ENCODE peak calls at places on chromosomes 6 and 20, in four cellular contexts. One of them, this sample, is unnamed.

GRCh38 chr6:27168586-27169443 is 78.7 kb upstream of the PRSS16 start:
- DNase-seq in HepG2: no peak
- DNase-seq in K562: no peak
- DNase-seq in HCT116: no peak
- DNase-seq in this sample: no peak

GRCh38 chr20:17594443-17594842 is 24.6 kb downstream of the DSTN start:
- DNase-seq in HepG2: no peak
- DNase-seq in K562: no peak
- DNase-seq in HCT116: no peak
- DNase-seq in this sample: no peak

GRCh38 chr20:54601831-54602515 is 126.6 kb downstream of the DOK5 start:
- DNase-seq in HepG2: no peak
- DNase-seq in K562: no peak
- DNase-seq in HCT116: no peak
- DNase-seq in this sample: no peak

GRCh38 chr6:169008641-169009040 is 245.0 kb downstream of the THBS2 start:
- DNase-seq in HepG2: no peak
- DNase-seq in K562: no peak
- DNase-seq in HCT116: no peak
- DNase-seq in this sample: no peak

GRCh38 chr6:56359201-56359899 is 112.0 kb upstream of the COL21A1 start:
- DNase-seq in HepG2: peak; percentile 74
- DNase-seq in K562: peak; percentile 65
- DNase-seq in HCT116: peak; percentile 72
- DNase-seq in this sample: peak; percentile 50

GRCh38 chr6:118574051-118574865 is 26.2 kb downstream of the PLN start:
- DNase-seq in HepG2: no peak
- DNase-seq in K562: no peak
- DNase-seq in HCT116: no peak
- DNase-seq in this sample: no peak

GRCh38 chr6:96468681-96469224 is 52.9 kb upstream of the UFL1 start:
- DNase-seq in HepG2: no peak
- DNase-seq in K562: no peak
- DNase-seq in HCT116: no peak
- DNase-seq in this sample: no peak

GRCh38 chr20:4217349-4217761 is 202.0 kb upstream of the RNF24 start:
- DNase-seq in HepG2: peak; percentile 55
- DNase-seq in K562: no peak
- DNase-seq in HCT116: no peak
- DNase-seq in this sample: no peak

GRCh38 chr6:25005010-25005409 is 69.2 kb upstream of the RIPOR2 start:
- DNase-seq in HepG2: no peak
- DNase-seq in K562: no peak
- DNase-seq in HCT116: no peak
- DNase-seq in this sample: no peak

GRCh38 chr6:153135681-153136080 is 4.6 kb upstream of the RGS17 start:
- DNase-seq in HepG2: no peak
- DNase-seq in K562: no peak
- DNase-seq in HCT116: no peak
- DNase-seq in this sample: no peak

GRCh38 chr6:113055086-113055485 is 708.0 kb downstream of the RFPL4B start:
- DNase-seq in HepG2: no peak
- DNase-seq in K562: no peak
- DNase-seq in HCT116: no peak
- DNase-seq in this sample: no peak

GRCh38 chr6:56660374-56660730 is 17.7 kb upstream of the DST start:
- DNase-seq in HepG2: no peak
- DNase-seq in K562: no peak
- DNase-seq in HCT116: no peak
- DNase-seq in this sample: no peak

GRCh38 chr6:131255434-131255833 is 120.2 kb downstream of the AKAP7 start:
- DNase-seq in HepG2: no peak
- DNase-seq in K562: no peak
- DNase-seq in HCT116: no peak
- DNase-seq in this sample: no peak

GRCh38 chr6:161446934-161447333 is 173.1 kb upstream of the AGPAT4 start:
- DNase-seq in HepG2: no peak
- DNase-seq in K562: no peak
- DNase-seq in HCT116: no peak
- DNase-seq in this sample: no peak

GRCh38 chr6:34709386-34709785 is 12.8 kb upstream of the ILRUN start:
- DNase-seq in HepG2: no peak
- DNase-seq in K562: no peak
- DNase-seq in HCT116: no peak
- DNase-seq in this sample: peak; percentile 56

GRCh38 chr20:14991023-14991422 is 653.6 kb upstream of the FLRT3 start:
- DNase-seq in HepG2: peak; percentile 91
- DNase-seq in K562: no peak
- DNase-seq in HCT116: no peak
- DNase-seq in this sample: no peak

GRCh38 chr6:145626857-145627256 is 108.5 kb downstream of the EPM2A start:
- DNase-seq in HepG2: no peak
- DNase-seq in K562: no peak
- DNase-seq in HCT116: no peak
- DNase-seq in this sample: no peak

GRCh38 chr20:44990425-44990824 is 24.1 kb downstream of the STK4 start:
- DNase-seq in HepG2: no peak
- DNase-seq in K562: peak; percentile 10
- DNase-seq in HCT116: no peak
- DNase-seq in this sample: no peak

GRCh38 chr6:135537782-135538301 is 40.3 kb upstream of the AHI1 start:
- DNase-seq in HepG2: no peak
- DNase-seq in K562: no peak
- DNase-seq in HCT116: peak; percentile 34
- DNase-seq in this sample: no peak

GRCh38 chr6:11280394-11280793 is 47.9 kb upstream of the NEDD9 start:
- DNase-seq in HepG2: no peak
- DNase-seq in K562: no peak
- DNase-seq in HCT116: no peak
- DNase-seq in this sample: no peak

GRCh38 chr6:139422105-139423036 is 47.9 kb upstream of the CITED2 start:
- DNase-seq in HepG2: no peak
- DNase-seq in K562: no peak
- DNase-seq in HCT116: no peak
- DNase-seq in this sample: no peak

GRCh38 chr20:54221996-54222890 is 14.4 kb downstream of the PFDN4 start:
- DNase-seq in HepG2: no peak
- DNase-seq in K562: no peak
- DNase-seq in HCT116: no peak
- DNase-seq in this sample: no peak

GRCh38 chr6:7819641-7820040 is 90.9 kb downstream of the TXNDC5 start:
- DNase-seq in HepG2: no peak
- DNase-seq in K562: no peak
- DNase-seq in HCT116: no peak
- DNase-seq in this sample: no peak

DNA sequence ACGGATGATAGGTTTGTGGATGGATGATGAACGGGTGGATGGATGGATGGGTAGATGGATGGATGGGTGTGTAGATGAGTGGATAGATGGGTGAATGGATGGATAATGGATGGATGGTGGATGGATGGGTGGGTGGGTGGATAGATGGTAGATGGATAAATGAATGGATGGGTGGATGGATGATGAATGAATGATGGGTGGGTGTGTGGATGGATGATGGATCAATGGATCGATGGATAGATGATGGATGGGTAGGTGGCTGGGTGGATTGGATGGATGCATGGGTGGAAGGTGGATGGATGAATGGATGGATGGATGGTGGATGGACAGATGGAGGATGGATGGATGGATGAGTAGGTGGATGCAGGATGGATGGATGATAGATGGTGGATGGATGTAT is 394.1 kb downstream of the TAF4 start:
- DNase-seq in HepG2: no peak
- DNase-seq in K562: no peak
- DNase-seq in HCT116: no peak
- DNase-seq in this sample: no peak
- TF ChIP-seq ELF1 in HepG2: no peak
- TF ChIP-seq ELF1 in K562: no peak
- TF ChIP-seq ELF1 in HCT116: no peak
- TF ChIP-seq ELF1 in this sample: no peak

GRCh38 chr6:38489951-38490350 is 149.8 kb downstream of the BTBD9 start:
- DNase-seq in HepG2: no peak
- DNase-seq in K562: no peak
- DNase-seq in HCT116: no peak
- DNase-seq in this sample: no peak
- TF ChIP-seq ELF1 in HepG2: no peak
- TF ChIP-seq ELF1 in K562: no peak
- TF ChIP-seq ELF1 in HCT116: no peak
- TF ChIP-seq ELF1 in this sample: no peak

DNA sequence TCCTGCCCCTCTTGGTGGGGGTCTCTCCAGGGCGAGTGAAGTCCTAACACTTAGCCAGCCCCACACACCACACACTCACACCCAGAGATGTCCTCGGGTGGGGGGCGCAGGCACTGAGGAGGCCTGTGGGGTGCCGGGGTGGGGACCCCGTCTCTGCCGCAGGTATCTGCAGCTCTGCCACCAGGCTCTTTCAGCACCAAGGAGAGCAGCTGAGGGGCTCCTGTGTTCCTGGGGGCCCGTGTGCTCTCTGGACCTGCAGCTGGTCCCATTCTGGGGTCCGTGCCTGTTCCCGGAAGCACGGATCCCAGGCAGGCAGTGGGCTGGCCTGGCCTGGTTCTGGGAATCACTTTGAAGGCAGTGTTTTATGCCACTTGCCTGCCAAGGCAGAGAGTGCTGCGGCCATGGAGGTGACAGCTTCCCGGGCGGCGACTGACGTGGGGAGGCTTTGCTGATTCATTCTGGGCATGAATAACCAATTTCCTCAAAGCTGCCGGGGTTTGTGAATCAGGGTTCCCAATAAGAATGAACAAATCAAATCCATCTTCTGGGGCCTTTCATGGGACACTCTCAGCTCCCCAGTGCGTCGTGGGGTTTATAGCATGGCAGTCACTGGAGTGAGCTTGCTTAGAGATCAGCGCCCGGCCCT is 54.4 kb upstream of the SLCO4A1 start:
- DNase-seq in HepG2: no peak
- DNase-seq in K562: peak; percentile 52
- DNase-seq in HCT116: no peak
- DNase-seq in this sample: no peak
- TF ChIP-seq ELF1 in HepG2: no peak
- TF ChIP-seq ELF1 in K562: no peak
- TF ChIP-seq ELF1 in HCT116: no peak
- TF ChIP-seq ELF1 in this sample: no peak

DNA sequence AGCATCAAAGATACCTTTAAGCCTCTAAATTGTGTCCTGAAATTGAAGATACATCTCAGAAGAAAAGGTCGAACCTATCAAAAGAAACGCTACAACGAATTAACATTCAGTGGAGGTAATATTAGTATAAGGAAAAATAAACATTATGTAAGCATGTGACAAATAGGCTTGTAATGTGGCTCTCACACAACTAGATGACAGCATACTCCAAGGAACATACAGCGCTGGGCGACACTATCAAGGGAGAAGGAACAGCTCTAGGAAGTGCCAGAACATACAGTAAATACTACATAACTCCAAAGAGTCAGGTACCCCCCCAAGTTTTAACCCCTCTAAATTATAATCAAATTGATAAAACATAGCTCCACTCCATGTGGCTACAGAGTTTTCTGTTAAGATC is 103.5 kb downstream of the LAMP5 start:
- DNase-seq in HepG2: peak; percentile 58
- DNase-seq in K562: no peak
- DNase-seq in HCT116: peak; percentile 61
- DNase-seq in this sample: peak; percentile 34
- TF ChIP-seq ELF1 in HepG2: no peak
- TF ChIP-seq ELF1 in K562: no peak
- TF ChIP-seq ELF1 in HCT116: no peak
- TF ChIP-seq ELF1 in this sample: no peak

DNA sequence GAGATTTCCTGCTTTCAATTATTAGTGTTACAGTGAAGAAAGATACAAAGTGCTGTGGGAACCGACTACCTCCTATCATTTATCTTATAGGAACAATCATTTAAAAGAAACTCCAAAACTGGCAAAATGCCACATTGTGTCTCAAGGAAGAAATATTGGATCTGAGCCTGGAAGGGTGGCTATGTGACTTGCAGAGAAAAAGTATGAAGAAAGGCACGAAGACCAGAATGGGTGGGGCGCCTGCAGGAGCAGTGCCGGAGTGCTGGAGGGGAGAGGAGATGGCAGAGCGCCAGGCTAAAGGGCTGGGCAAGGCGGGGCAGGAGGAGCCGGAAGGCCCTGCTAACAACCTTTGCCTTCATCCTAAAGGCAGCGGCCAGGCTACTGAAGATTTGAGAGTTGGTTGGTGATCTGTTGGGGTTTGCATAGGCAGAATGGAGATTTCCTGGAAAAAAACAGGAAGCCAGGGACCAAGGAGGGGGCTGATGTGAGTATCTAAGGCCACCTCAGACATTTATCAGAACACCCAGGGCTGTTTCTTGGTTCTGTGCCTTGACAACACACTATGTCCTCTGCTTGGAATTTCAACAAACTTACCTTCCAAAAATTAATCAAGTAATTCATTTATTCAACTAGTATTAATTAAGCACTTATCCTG is 125.6 kb downstream of the MAFB start:
- DNase-seq in HepG2: no peak
- DNase-seq in K562: peak; percentile 63
- DNase-seq in HCT116: peak; percentile 60
- DNase-seq in this sample: no peak
- TF ChIP-seq ELF1 in HepG2: no peak
- TF ChIP-seq ELF1 in K562: no peak
- TF ChIP-seq ELF1 in HCT116: no peak
- TF ChIP-seq ELF1 in this sample: no peak

DNA sequence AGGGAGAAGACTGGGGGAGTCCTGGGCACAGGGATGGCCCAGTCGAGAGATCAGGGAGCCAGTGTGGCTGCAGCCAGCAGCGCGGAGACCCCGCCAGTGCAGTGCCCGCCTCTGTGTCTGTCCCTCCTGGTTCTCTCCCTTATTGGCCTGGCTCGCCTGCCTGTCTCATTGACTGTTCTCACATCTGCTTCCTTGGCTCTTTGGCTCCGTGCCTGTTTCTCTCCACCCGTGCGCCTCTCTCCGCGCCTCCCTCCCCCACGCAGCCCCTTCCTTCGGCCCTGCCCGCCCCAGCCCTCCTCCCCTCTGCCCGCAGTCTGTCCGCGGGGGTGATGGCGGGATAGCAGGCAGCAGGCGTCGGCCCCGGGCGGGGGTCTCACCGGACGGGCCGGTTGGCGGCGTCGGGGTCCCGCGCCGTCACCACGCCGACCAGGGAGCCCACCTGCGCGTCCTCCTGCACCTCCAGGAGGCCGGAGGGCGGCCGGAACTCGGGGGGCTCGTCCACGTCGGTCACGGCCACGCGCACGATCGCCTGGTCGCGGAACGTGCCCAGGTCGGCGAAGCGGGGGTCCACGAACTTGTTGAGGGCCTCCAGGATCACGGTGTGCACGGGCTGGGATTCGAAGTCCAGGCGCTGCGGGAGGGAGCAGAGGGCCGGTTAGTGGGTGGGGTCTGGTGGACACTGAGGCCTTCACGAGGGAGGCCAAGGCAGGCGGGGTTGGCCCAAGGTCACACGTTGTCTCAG is 92.0 kb downstream of the CD40 start:
- DNase-seq in HepG2: no peak
- DNase-seq in K562: no peak
- DNase-seq in HCT116: no peak
- DNase-seq in this sample: peak; percentile 82
- TF ChIP-seq ELF1 in HepG2: no peak
- TF ChIP-seq ELF1 in K562: no peak
- TF ChIP-seq ELF1 in HCT116: no peak
- TF ChIP-seq ELF1 in this sample: no peak